ENCODE peak calls at places on chromosomes 12 and 14, in four cellular contexts. One of them, this sample, is unnamed.

GRCh38 chr12:92029136-92029535 is 116.5 kb downstream of the BTG1 start:
- DNase-seq in NCI-H1092 treated with DMSO at 0.1 percent for 48 hours: no peak
- DNase-seq in ELR: no peak
- DNase-seq in stimulated activated CD8-positive, alpha-beta memory T cell treated with anti-CD3 and anti-CD28 coated beads, Interleukin-4, amount 100 ng/mL, for 48 hours: no peak
- DNase-seq in this sample: no peak

GRCh38 chr14:31897581-31898186 is 179.4 kb upstream of the ARHGAP5 start:
- DNase-seq in NCI-H1092 treated with DMSO at 0.1 percent for 48 hours: no peak
- DNase-seq in ELR: no peak
- DNase-seq in stimulated activated CD8-positive, alpha-beta memory T cell treated with anti-CD3 and anti-CD28 coated beads, Interleukin-4, amount 100 ng/mL, for 48 hours: no peak
- DNase-seq in this sample: no peak

GRCh38 chr14:77660754-77661153 is 44.3 kb upstream of the SPTLC2 start:
- DNase-seq in NCI-H1092 treated with DMSO at 0.1 percent for 48 hours: peak
- DNase-seq in ELR: no peak
- DNase-seq in stimulated activated CD8-positive, alpha-beta memory T cell treated with anti-CD3 and anti-CD28 coated beads, Interleukin-4, amount 100 ng/mL, for 48 hours: no peak
- DNase-seq in this sample: no peak

GRCh38 chr14:105411017-105411941 is 8.3 kb upstream of the MTA1 start:
- DNase-seq in NCI-H1092 treated with DMSO at 0.1 percent for 48 hours: peak
- DNase-seq in ELR: peak
- DNase-seq in stimulated activated CD8-positive, alpha-beta memory T cell treated with anti-CD3 and anti-CD28 coated beads, Interleukin-4, amount 100 ng/mL, for 48 hours: no peak
- DNase-seq in this sample: no peak

GRCh38 chr12:25421651-25422150 is 131.4 kb downstream of the LMNTD1 start:
- DNase-seq in NCI-H1092 treated with DMSO at 0.1 percent for 48 hours: no peak
- DNase-seq in ELR: peak
- DNase-seq in stimulated activated CD8-positive, alpha-beta memory T cell treated with anti-CD3 and anti-CD28 coated beads, Interleukin-4, amount 100 ng/mL, for 48 hours: no peak
- DNase-seq in this sample: no peak

GRCh38 chr12:124567035-124567672 is at the start of gene NCOR2:
- DNase-seq in NCI-H1092 treated with DMSO at 0.1 percent for 48 hours: peak
- DNase-seq in ELR: peak
- DNase-seq in stimulated activated CD8-positive, alpha-beta memory T cell treated with anti-CD3 and anti-CD28 coated beads, Interleukin-4, amount 100 ng/mL, for 48 hours: peak
- DNase-seq in this sample: no peak

GRCh38 chr14:101733211-101733610 is 28.3 kb upstream of the PPP2R5C start:
- DNase-seq in NCI-H1092 treated with DMSO at 0.1 percent for 48 hours: no peak
- DNase-seq in ELR: peak
- DNase-seq in stimulated activated CD8-positive, alpha-beta memory T cell treated with anti-CD3 and anti-CD28 coated beads, Interleukin-4, amount 100 ng/mL, for 48 hours: no peak
- DNase-seq in this sample: no peak

GRCh38 chr12:20367731-20368652 is at the start of gene PDE3A:
- DNase-seq in NCI-H1092 treated with DMSO at 0.1 percent for 48 hours: no peak
- DNase-seq in ELR: peak
- DNase-seq in stimulated activated CD8-positive, alpha-beta memory T cell treated with anti-CD3 and anti-CD28 coated beads, Interleukin-4, amount 100 ng/mL, for 48 hours: no peak
- DNase-seq in this sample: peak

GRCh38 chr12:69332815-69333358 is 15.3 kb upstream of the LYZ start:
- DNase-seq in NCI-H1092 treated with DMSO at 0.1 percent for 48 hours: no peak
- DNase-seq in ELR: no peak
- DNase-seq in stimulated activated CD8-positive, alpha-beta memory T cell treated with anti-CD3 and anti-CD28 coated beads, Interleukin-4, amount 100 ng/mL, for 48 hours: no peak
- DNase-seq in this sample: no peak

GRCh38 chr12:125871811-125872594 is 806.8 kb downstream of the AACS start:
- DNase-seq in NCI-H1092 treated with DMSO at 0.1 percent for 48 hours: no peak
- DNase-seq in ELR: no peak
- DNase-seq in stimulated activated CD8-positive, alpha-beta memory T cell treated with anti-CD3 and anti-CD28 coated beads, Interleukin-4, amount 100 ng/mL, for 48 hours: no peak
- DNase-seq in this sample: no peak

GRCh38 chr14:21262410-21262809 is 6.8 kb downstream of the HNRNPC start:
- DNase-seq in NCI-H1092 treated with DMSO at 0.1 percent for 48 hours: no peak
- DNase-seq in ELR: no peak
- DNase-seq in stimulated activated CD8-positive, alpha-beta memory T cell treated with anti-CD3 and anti-CD28 coated beads, Interleukin-4, amount 100 ng/mL, for 48 hours: no peak
- DNase-seq in this sample: no peak

GRCh38 chr14:61343991-61344405 is 22.6 kb downstream of the PRKCH start:
- DNase-seq in NCI-H1092 treated with DMSO at 0.1 percent for 48 hours: no peak
- DNase-seq in ELR: no peak
- DNase-seq in stimulated activated CD8-positive, alpha-beta memory T cell treated with anti-CD3 and anti-CD28 coated beads, Interleukin-4, amount 100 ng/mL, for 48 hours: no peak
- DNase-seq in this sample: no peak

GRCh38 chr12:132597333-132598283 is 12.8 kb downstream of the LRCOL1 start:
- DNase-seq in NCI-H1092 treated with DMSO at 0.1 percent for 48 hours: peak
- DNase-seq in ELR: peak
- DNase-seq in stimulated activated CD8-positive, alpha-beta memory T cell treated with anti-CD3 and anti-CD28 coated beads, Interleukin-4, amount 100 ng/mL, for 48 hours: no peak
- DNase-seq in this sample: no peak

GRCh38 chr14:38669027-38669426 is 413.1 kb upstream of the CLEC14A start:
- DNase-seq in NCI-H1092 treated with DMSO at 0.1 percent for 48 hours: no peak
- DNase-seq in ELR: no peak
- DNase-seq in stimulated activated CD8-positive, alpha-beta memory T cell treated with anti-CD3 and anti-CD28 coated beads, Interleukin-4, amount 100 ng/mL, for 48 hours: no peak
- DNase-seq in this sample: no peak

GRCh38 chr12:103495783-103496456 is at the start of gene C12orf42:
- DNase-seq in NCI-H1092 treated with DMSO at 0.1 percent for 48 hours: peak
- DNase-seq in ELR: peak
- DNase-seq in stimulated activated CD8-positive, alpha-beta memory T cell treated with anti-CD3 and anti-CD28 coated beads, Interleukin-4, amount 100 ng/mL, for 48 hours: peak
- DNase-seq in this sample: peak

GRCh38 chr14:21455592-21455911 is 371 bp downstream of the CHD8 start:
- DNase-seq in NCI-H1092 treated with DMSO at 0.1 percent for 48 hours: no peak
- DNase-seq in ELR: no peak
- DNase-seq in stimulated activated CD8-positive, alpha-beta memory T cell treated with anti-CD3 and anti-CD28 coated beads, Interleukin-4, amount 100 ng/mL, for 48 hours: no peak
- DNase-seq in this sample: no peak

GRCh38 chr12:72272731-72273498 is 745 bp downstream of the TRHDE start:
- DNase-seq in NCI-H1092 treated with DMSO at 0.1 percent for 48 hours: peak
- DNase-seq in ELR: peak
- DNase-seq in stimulated activated CD8-positive, alpha-beta memory T cell treated with anti-CD3 and anti-CD28 coated beads, Interleukin-4, amount 100 ng/mL, for 48 hours: no peak
- DNase-seq in this sample: peak

GRCh38 chr12:130971871-130972588 is 18.3 kb downstream of the ADGRD1 start:
- DNase-seq in NCI-H1092 treated with DMSO at 0.1 percent for 48 hours: no peak
- DNase-seq in ELR: no peak
- DNase-seq in stimulated activated CD8-positive, alpha-beta memory T cell treated with anti-CD3 and anti-CD28 coated beads, Interleukin-4, amount 100 ng/mL, for 48 hours: no peak
- DNase-seq in this sample: no peak

GRCh38 chr12:49030119-49030518 is 11.5 kb upstream of the PRKAG1 start:
- DNase-seq in NCI-H1092 treated with DMSO at 0.1 percent for 48 hours: no peak
- DNase-seq in ELR: no peak
- DNase-seq in stimulated activated CD8-positive, alpha-beta memory T cell treated with anti-CD3 and anti-CD28 coated beads, Interleukin-4, amount 100 ng/mL, for 48 hours: no peak
- DNase-seq in this sample: no peak

GRCh38 chr12:53939141-53940108 is 794 bp downstream of the HOXC13 start:
- DNase-seq in NCI-H1092 treated with DMSO at 0.1 percent for 48 hours: no peak
- DNase-seq in ELR: peak
- DNase-seq in stimulated activated CD8-positive, alpha-beta memory T cell treated with anti-CD3 and anti-CD28 coated beads, Interleukin-4, amount 100 ng/mL, for 48 hours: no peak
- DNase-seq in this sample: no peak

GRCh38 chr12:76670776-76671175 is 93.1 kb upstream of the ZDHHC17 start:
- DNase-seq in NCI-H1092 treated with DMSO at 0.1 percent for 48 hours: no peak
- DNase-seq in ELR: peak
- DNase-seq in stimulated activated CD8-positive, alpha-beta memory T cell treated with anti-CD3 and anti-CD28 coated beads, Interleukin-4, amount 100 ng/mL, for 48 hours: no peak
- DNase-seq in this sample: no peak

GRCh38 chr14:77051101-77051500 is 22.6 kb upstream of the IRF2BPL start:
- DNase-seq in NCI-H1092 treated with DMSO at 0.1 percent for 48 hours: no peak
- DNase-seq in ELR: no peak
- DNase-seq in stimulated activated CD8-positive, alpha-beta memory T cell treated with anti-CD3 and anti-CD28 coated beads, Interleukin-4, amount 100 ng/mL, for 48 hours: no peak
- DNase-seq in this sample: peak

GRCh38 chr14:93784878-93785277 is 3.4 kb downstream of the PRIMA1 start:
- DNase-seq in NCI-H1092 treated with DMSO at 0.1 percent for 48 hours: no peak
- DNase-seq in ELR: no peak
- DNase-seq in stimulated activated CD8-positive, alpha-beta memory T cell treated with anti-CD3 and anti-CD28 coated beads, Interleukin-4, amount 100 ng/mL, for 48 hours: no peak
- DNase-seq in this sample: no peak

This sample was measured in testis.